ENCODE peak calls at places on chromosomes 12 and 14, in nine cellular contexts. G is BJ, R is breast epithelium, J is upper lobe of right lung, T is adrenal gland, S is lower leg skin, P is brain microvascular endothelial cell, C is AG10803, F is A549. A is an unnamed sample.

GRCh38 chr14:58805057-58805456 is 167.3 kb downstream of the DACT1 start:
- DNase-seq in G (no peak), R (no peak), J (no peak), T (peak), S (no peak), P (no peak), C (peak), F (no peak), A (no peak)

GRCh38 chr12:71744522-71745300 is 10.0 kb upstream of the RAB21 start:
- DNase-seq in G (no peak), R (no peak), J (no peak), T (no peak), S (no peak), P (no peak), C (no peak), F (no peak), A (no peak)

GRCh38 chr12:76277480-76277879 is 70.7 kb downstream of the BBS10 start:
- DNase-seq in G (peak), R (no peak), J (no peak), T (no peak), S (no peak), P (peak), C (peak), F (no peak), A (no peak)

GRCh38 chr14:35114036-35114435 is 7.8 kb downstream of the PPP2R3C start:
- DNase-seq in G (peak), R (no peak), J (no peak), T (no peak), S (no peak), P (no peak), C (peak), F (no peak), A (no peak)

GRCh38 chr14:31492759-31493498 is 5.1 kb upstream of the GPR33 start:
- DNase-seq in G (no peak), R (no peak), J (no peak), T (no peak), S (no peak), P (no peak), C (no peak), F (no peak), A (no peak)

GRCh38 chr12:101906226-101906625 is 28.8 kb downstream of the DRAM1 start:
- DNase-seq in G (no peak), R (no peak), J (peak), T (no peak), S (no peak), P (no peak), C (no peak), F (no peak), A (no peak)

GRCh38 chr12:122004633-122005071 is 17.0 kb upstream of the BCL7A start:
- DNase-seq in G (no peak), R (no peak), J (no peak), T (no peak), S (no peak), P (no peak), C (peak), F (no peak), A (no peak)

GRCh38 chr14:76538648-76539008 is 162.7 kb downstream of the ESRRB start:
- DNase-seq in G (no peak), R (no peak), J (no peak), T (no peak), S (no peak), P (no peak), C (no peak), F (no peak), A (no peak)

GRCh38 chr12:123762715-123763052 is 583 bp downstream of the DNAH10 start:
- DNase-seq in G (no peak), R (no peak), J (no peak), T (no peak), S (no peak), P (no peak), C (no peak), F (no peak), A (no peak)

GRCh38 chr14:103688906-103689902 is 26.0 kb downstream of the XRCC3 start:
- DNase-seq in G (no peak), R (no peak), J (peak), T (no peak), S (no peak), P (no peak), C (no peak), F (no peak), A (no peak)

GRCh38 chr12:90015228-90015627 is 306.6 kb upstream of the ATP2B1 start:
- DNase-seq in G (no peak), R (no peak), J (no peak), T (no peak), S (no peak), P (no peak), C (peak), F (no peak), A (no peak)

GRCh38 chr12:120463712-120464111 is 5.8 kb downstream of the SRSF9 start:
- DNase-seq in G (no peak), R (no peak), J (no peak), T (no peak), S (no peak), P (no peak), C (no peak), F (no peak), A (no peak)

GRCh38 chr12:73158341-73158740 is 886.2 kb downstream of the TRHDE start:
- DNase-seq in G (no peak), R (no peak), J (no peak), T (no peak), S (no peak), P (no peak), C (no peak), F (no peak), A (no peak)

GRCh38 chr12:108305520-108305919 is 33.6 kb downstream of the CMKLR1 start:
- DNase-seq in G (peak), R (peak), J (peak), T (peak), S (peak), P (peak), C (peak), F (no peak), A (peak)

GRCh38 chr12:87116778-87117177 is 860.6 kb upstream of the MGAT4C start:
- DNase-seq in G (no peak), R (no peak), J (no peak), T (no peak), S (no peak), P (no peak), C (no peak), F (no peak), A (no peak)

GRCh38 chr12:4106617-4107016 is 166.9 kb upstream of the CCND2 start:
- DNase-seq in G (no peak), R (no peak), J (no peak), T (no peak), S (no peak), P (no peak), C (no peak), F (no peak), A (no peak)

GRCh38 chr14:74980746-74981661 is 21.7 kb upstream of the EIF2B2 start:
- DNase-seq in G (no peak), R (no peak), J (no peak), T (no peak), S (peak), P (peak), C (peak), F (no peak), A (no peak)

GRCh38 chr12:460301-461230 is 827 bp downstream of the B4GALNT3 start:
- DNase-seq in G (no peak), R (no peak), J (peak), T (peak), S (no peak), P (no peak), C (no peak), F (no peak), A (no peak)

GRCh38 chr14:34179723-34180122 is 228.8 kb upstream of the EGLN3 start:
- DNase-seq in G (no peak), R (no peak), J (no peak), T (no peak), S (no peak), P (no peak), C (no peak), F (no peak), A (no peak)

GRCh38 chr14:21063479-21063878 is 5.9 kb downstream of the RNASE8 start:
- DNase-seq in G (no peak), R (no peak), J (no peak), T (no peak), S (peak), P (peak), C (peak), F (no peak), A (no peak)

GRCh38 chr14:21070083-21070609 is at the start of gene ARHGEF40:
- DNase-seq in G (no peak), R (no peak), J (peak), T (peak), S (peak), P (peak), C (peak), F (peak), A (no peak)

GRCh38 chr14:21068521-21069387 is 1.4 kb upstream of the ARHGEF40 start:
- DNase-seq in G (no peak), R (no peak), J (no peak), T (peak), S (peak), P (peak), C (peak), F (peak), A (peak)

GRCh38 chr14:21069388-21070082 is 569 bp upstream of the ARHGEF40 start:
- DNase-seq in G (no peak), R (no peak), J (peak), T (peak), S (peak), P (no peak), C (peak), F (peak), A (no peak)

GRCh38 chr14:21066882-21067502 is 3.1 kb upstream of the ARHGEF40 start:
- DNase-seq in G (no peak), R (no peak), J (no peak), T (no peak), S (peak), P (no peak), C (no peak), F (peak), A (no peak)
- TF ChIP-seq CTCF in G (peak), R (no peak), J (no peak), T (no peak), S (no peak), P (peak), C (peak), F (peak), A (no peak)

GRCh38 chr12:56375598-56376434 is 13.2 kb upstream of the APOF start:
- DNase-seq in G (no peak), R (no peak), J (no peak), T (no peak), S (peak), P (no peak), C (no peak), F (no peak), A (no peak)

GRCh38 chr12:56377989-56378316 is 15.3 kb upstream of the APOF start:
- DNase-seq in G (no peak), R (no peak), J (no peak), T (no peak), S (no peak), P (no peak), C (no peak), F (no peak), A (no peak)

GRCh38 chr12:56373515-56373914 is 10.9 kb upstream of the APOF start:
- DNase-seq in G (no peak), R (no peak), J (no peak), T (no peak), S (no peak), P (no peak), C (no peak), F (no peak), A (no peak)

GRCh38 chr12:56374726-56375597 is 12.3 kb upstream of the APOF start:
- DNase-seq in G (no peak), R (no peak), J (no peak), T (no peak), S (peak), P (no peak), C (no peak), F (no peak), A (no peak)

GRCh38 chr12:56377310-56377988 is 14.8 kb upstream of the APOF start:
- DNase-seq in G (no peak), R (no peak), J (no peak), T (no peak), S (no peak), P (peak), C (no peak), F (no peak), A (no peak)
- H3K4me3 ChIP-seq in G (no peak), R (no peak), J (no peak), T (no peak), S (no peak), P (no peak), C (no peak), F (no peak), A (no peak)

GRCh38 chr14:91205449-91205848 is 39.1 kb downstream of the GPR68 start:
- DNase-seq in G (no peak), R (no peak), J (peak), T (no peak), S (no peak), P (no peak), C (no peak), F (no peak), A (no peak)
- TF ChIP-seq CTCF in G (no peak), R (no peak), J (no peak), T (no peak), S (no peak), P (no peak), C (no peak), F (no peak), A (no peak)

DNA sequence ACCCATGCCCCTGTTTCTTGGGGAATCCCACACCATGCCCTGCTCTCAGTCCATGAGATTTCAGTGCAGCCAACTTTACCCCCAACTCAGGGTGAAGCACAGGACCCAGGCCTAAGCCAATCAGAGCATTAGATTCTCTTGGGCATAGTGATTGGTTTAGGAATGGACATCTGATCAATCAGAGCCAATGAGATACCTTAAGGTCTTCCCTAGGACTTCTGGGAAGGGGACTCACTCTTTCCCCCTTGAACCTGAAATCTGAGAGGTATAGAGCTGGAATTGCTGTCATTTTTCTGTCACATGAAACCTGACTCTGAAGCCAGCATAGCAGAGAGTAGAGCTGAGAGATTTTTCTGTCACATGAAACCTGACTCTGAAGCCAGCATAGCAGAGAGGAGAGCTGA is 127.1 kb downstream of the ZFP36L1 start:
- DNase-seq in G (no peak), R (no peak), J (no peak), T (no peak), S (peak), P (no peak), C (no peak), F (no peak), A (no peak)
- H3K4me3 ChIP-seq in G (no peak), R (no peak), J (no peak), T (no peak), S (no peak), P (no peak), C (no peak), F (no peak), A (no peak)

DNA sequence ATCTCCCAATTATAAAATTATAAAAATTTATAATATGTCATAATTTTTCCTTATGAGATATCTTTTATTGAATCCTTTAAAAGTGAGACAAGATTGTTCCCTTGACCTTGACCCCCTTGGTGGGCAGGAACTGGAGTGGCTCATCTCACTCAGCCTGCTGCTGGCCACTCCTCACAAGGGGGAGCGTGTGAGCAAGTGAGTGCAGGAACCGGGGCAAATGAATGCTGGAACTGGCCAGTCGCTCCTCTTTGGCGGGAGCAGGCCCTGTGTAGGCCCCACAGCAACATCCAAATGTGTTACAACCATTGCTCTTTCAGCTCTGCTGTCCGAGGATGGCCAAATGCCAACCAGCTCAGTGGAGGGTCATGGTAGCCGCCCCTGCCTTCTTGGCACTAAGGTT is 178.8 kb downstream of the ETNK1 start:
- DNase-seq in G (no peak), R (no peak), J (no peak), T (no peak), S (no peak), P (no peak), C (no peak), F (no peak), A (no peak)
- TF ChIP-seq CTCF in G (no peak), R (no peak), J (no peak), T (no peak), S (no peak), P (peak), C (no peak), F (no peak), A (no peak)